ENCODE peak calls at places on chromosomes 13 and 19, in nine cellular contexts. U is caudate nucleus; B is frontal cortex; O is neural crest cell; E is mucosa of gallbladder; N is activated CD8-positive, alpha-beta memory T cell treated with anti-CD3 and anti-CD28 coated beads for 4 hours; R is PC-3; K is NCI-H1694; Z is NCI-H510A treated with DMSO at 0.1 percent for 48 hours. T is an unnamed sample.

GRCh38 chr13:97307882-97308624 is 85.9 kb downstream of the MBNL2 start:
- DNase-seq in O (no peak), N (no peak), B (no peak), R (peak), U (peak), Z (no peak), K (no peak), E (no peak), T (no peak)

GRCh38 chr19:1284979-1285736 is 515 bp upstream of the EFNA2 start:
- DNase-seq in R (no peak), U (no peak), K (no peak), B (no peak), Z (no peak), O (no peak), E (no peak), N (no peak), T (no peak)

GRCh38 chr19:633786-634639 is 676 bp upstream of the POLRMT start:
- DNase-seq in R (no peak), K (no peak), O (no peak), N (no peak), U (no peak), E (no peak), Z (no peak), B (no peak), T (no peak)

GRCh38 chr13:113918981-113919646 is 54.8 kb downstream of the C13orf46 start:
- DNase-seq in N (no peak), B (no peak), O (no peak), R (no peak), U (no peak), K (no peak), E (peak), Z (no peak), T (no peak)

GRCh38 chr13:34833562-34834182 is 108.4 kb upstream of the NBEA start:
- DNase-seq in E (no peak), N (no peak), O (no peak), Z (no peak), U (no peak), B (no peak), R (peak), K (no peak), T (peak)

GRCh38 chr13:63288576-63288975 is 1872.9 kb upstream of the PCDH20 start:
- DNase-seq in K (no peak), U (no peak), Z (no peak), B (no peak), O (no peak), N (no peak), R (no peak), E (no peak), T (no peak)

GRCh38 chr19:49932041-49932451 is 2.7 kb upstream of the NUP62 start:
- DNase-seq in K (no peak), U (no peak), Z (no peak), B (no peak), E (no peak), R (peak), O (no peak), N (no peak), T (no peak)

GRCh38 chr19:51690359-51691121 is 2.6 kb upstream of the SPACA6 start:
- DNase-seq in N (no peak), O (no peak), E (peak), Z (peak), K (peak), U (peak), B (peak), R (peak), T (peak)

GRCh38 chr19:2095338-2095938 is 688 bp downstream of the MOB3A start:
- DNase-seq in K (no peak), E (no peak), R (no peak), U (no peak), B (no peak), Z (no peak), N (no peak), O (no peak), T (peak)

GRCh38 chr13:76852991-76853390 is 33.2 kb downstream of the KCTD12 start:
- DNase-seq in E (no peak), R (peak), K (no peak), U (no peak), N (no peak), O (no peak), Z (no peak), B (no peak), T (no peak)

GRCh38 chr19:30864460-30865215 is 484.6 kb downstream of the TSHZ3 start:
- DNase-seq in O (no peak), Z (no peak), E (peak), K (no peak), R (no peak), B (no peak), N (no peak), U (peak), T (no peak)